ENCODE peak calls at places on chromosomes 11 and 22, in six cellular contexts. F is GM12878, N is fibroblast of pulmonary artery, W is ovary, S is right lobe of liver, J is choroid plexus epithelial cell. R is an unnamed sample.

GRCh38 chr11:12377824-12378593 is 638 bp downstream of the PARVA start:
- DNase-seq in F (no peak), N (peak; percentile 87), W (peak; percentile 73), S (peak; percentile 81), J (peak; percentile 60), R (peak; percentile 25)

GRCh38 chr11:70070736-70071135 is 7.4 kb upstream of the ANO1 start:
- DNase-seq in F (no peak), N (no peak), W (no peak), S (no peak), J (no peak), R (no peak)

GRCh38 chr11:121608545-121609098 is 155.9 kb upstream of the SORL1-AS1 start:
- DNase-seq in F (no peak), N (no peak), W (no peak), S (no peak), J (no peak), R (no peak)

GRCh38 chr22:38984224-38984623 is 2.1 kb downstream of the APOBEC3B start:
- DNase-seq in F (no peak), N (no peak), W (no peak), S (no peak), J (no peak), R (no peak)

GRCh38 chr11:65485820-65486219 is 13.0 kb upstream of the MALAT1 start:
- DNase-seq in F (no peak), N (no peak), W (no peak), S (no peak), J (no peak), R (no peak)

GRCh38 chr11:94897330-94897768 is 76.0 kb downstream of the CWC15 start:
- DNase-seq in F (no peak), N (peak; percentile 73), W (peak; percentile 46), S (peak; percentile 35), J (peak; percentile 79), R (no peak)

GRCh38 chr11:46896719-46897406 is 21.5 kb downstream of the LRP4 start:
- DNase-seq in F (no peak), N (peak; percentile 61), W (no peak), S (no peak), J (peak; percentile 79), R (no peak)

GRCh38 chr11:7597620-7598019 is 75.7 kb downstream of the CYB5R2 start:
- DNase-seq in F (no peak), N (no peak), W (no peak), S (no peak), J (no peak), R (no peak)

GRCh38 chr11:115912484-115912945 is 408.3 kb upstream of the CADM1 start:
- DNase-seq in F (no peak), N (no peak), W (no peak), S (no peak), J (no peak), R (no peak)

GRCh38 chr11:106988151-106988806 is 30.0 kb downstream of the GUCY1A2 start:
- DNase-seq in F (no peak), N (peak; percentile 69), W (no peak), S (no peak), J (peak; percentile 80), R (peak; percentile 41)

GRCh38 chr11:1934326-1935155 is 12.6 kb upstream of the MRPL23 start:
- DNase-seq in F (no peak), N (no peak), W (no peak), S (peak; percentile 11), J (no peak), R (no peak)

GRCh38 chr11:57798905-57799559 is 37.4 kb downstream of the CTNND1 start:
- DNase-seq in F (no peak), N (peak; percentile 49), W (peak; percentile 45), S (peak; percentile 59), J (peak; percentile 51), R (peak; percentile 56)

GRCh38 chr11:32434387-32435151 is 770 bp downstream of the WT1 start:
- DNase-seq in F (no peak), N (peak; percentile 88), W (peak; percentile 68), S (no peak), J (no peak), R (no peak)

GRCh38 chr22:40036591-40037225 is 42.0 kb downstream of the FAM83F start:
- DNase-seq in F (no peak), N (peak; percentile 86), W (no peak), S (peak; percentile 65), J (peak; percentile 88), R (no peak)

GRCh38 chr11:12079726-12080556 is 30.4 kb upstream of the MICAL2 start:
- DNase-seq in F (no peak), N (peak; percentile 96), W (peak; percentile 50), S (no peak), J (peak; percentile 96), R (peak; percentile 96)

DNA sequence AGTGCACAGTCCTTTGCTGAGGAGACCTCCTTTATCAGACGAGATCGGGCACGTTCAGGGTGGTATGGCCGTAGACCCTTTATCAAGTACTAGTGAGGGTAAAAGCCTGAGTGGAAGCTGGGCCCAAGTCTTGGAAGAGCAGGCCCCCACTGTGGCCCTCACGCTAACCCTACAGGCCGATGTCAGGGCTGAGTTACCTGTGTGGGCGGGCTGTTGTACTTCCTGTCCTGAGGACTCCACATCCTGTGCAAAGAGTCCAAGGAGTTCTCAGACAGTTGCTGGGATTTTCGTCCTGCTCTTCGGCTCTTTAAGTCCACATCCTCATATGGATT is 34.9 kb downstream of the RPL27A start:
- DNase-seq in F (no peak), N (no peak), W (no peak), S (no peak), J (no peak), R (no peak)
- H3K4me3 ChIP-seq in F (no peak overlapping the region), N (peak overlapping the region; percentile 13), W (no peak overlapping the region), S (no peak overlapping the region), J (no peak overlapping the region), R (peak overlapping the region; percentile 11)

DNA sequence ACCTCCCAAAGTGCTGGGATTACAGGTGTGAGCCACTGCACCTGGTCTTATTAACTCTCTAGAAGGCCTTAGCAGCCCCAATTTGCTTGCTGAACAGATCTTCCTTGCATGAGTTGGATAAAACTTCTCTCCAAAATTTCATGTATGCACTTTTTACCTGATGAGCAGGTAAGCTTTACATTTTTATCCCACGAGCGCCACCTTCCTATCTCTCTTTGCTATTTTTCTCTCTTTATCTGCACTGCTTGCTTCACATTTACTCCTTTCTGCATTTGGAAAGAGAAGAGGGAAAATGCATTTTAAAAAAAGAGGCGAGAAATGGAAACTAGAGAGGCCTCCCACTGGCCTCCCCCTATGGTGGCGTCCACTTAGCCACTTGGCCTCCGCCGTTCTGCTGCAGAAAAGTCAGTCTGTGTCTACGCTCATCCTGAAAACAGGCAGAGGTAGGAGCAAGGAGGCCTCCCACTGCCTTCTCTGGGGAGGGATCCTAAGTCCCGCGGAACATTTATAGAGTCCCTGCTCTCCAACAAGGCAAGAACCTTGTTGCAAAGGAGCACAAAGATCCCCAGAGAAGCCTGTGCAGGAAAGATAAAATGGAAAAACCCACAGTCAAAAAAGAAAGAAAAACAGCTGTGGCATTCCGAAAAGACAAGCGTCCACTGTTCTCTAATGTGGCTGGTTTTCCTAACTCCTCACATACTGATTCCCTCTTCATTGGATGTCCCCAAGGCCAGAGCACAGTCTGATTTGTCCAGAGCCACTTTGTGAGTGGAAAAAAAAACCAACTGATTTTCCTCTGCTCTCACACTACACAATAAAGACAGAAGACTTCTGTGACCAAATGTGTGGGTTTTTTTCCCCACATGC is 62.2 kb upstream of the INCENP start:
- DNase-seq in F (no peak), N (peak; percentile 24), W (no peak), S (no peak), J (no peak), R (no peak)
- TF ChIP-seq CTCF in F (peak; percentile 11), N (peak; percentile 29), W (no peak), S (peak; percentile 14), J (no peak), R (peak; percentile 7)

GRCh38 chr11:129385801-129386200 is 10.2 kb downstream of the BARX2 start:
- DNase-seq in F (no peak), N (no peak), W (no peak), S (no peak), J (no peak), R (no peak)

GRCh38 chr11:129384415-129384814 is 8.8 kb downstream of the BARX2 start:
- DNase-seq in F (no peak), N (no peak), W (no peak), S (no peak), J (no peak), R (no peak)

GRCh38 chr11:129383060-129383459 is 7.4 kb downstream of the BARX2 start:
- DNase-seq in F (no peak), N (no peak), W (no peak), S (no peak), J (no peak), R (no peak)

GRCh38 chr11:129380413-129380812 is 4.8 kb downstream of the BARX2 start:
- DNase-seq in F (no peak), N (no peak), W (no peak), S (no peak), J (no peak), R (no peak)

DNA sequence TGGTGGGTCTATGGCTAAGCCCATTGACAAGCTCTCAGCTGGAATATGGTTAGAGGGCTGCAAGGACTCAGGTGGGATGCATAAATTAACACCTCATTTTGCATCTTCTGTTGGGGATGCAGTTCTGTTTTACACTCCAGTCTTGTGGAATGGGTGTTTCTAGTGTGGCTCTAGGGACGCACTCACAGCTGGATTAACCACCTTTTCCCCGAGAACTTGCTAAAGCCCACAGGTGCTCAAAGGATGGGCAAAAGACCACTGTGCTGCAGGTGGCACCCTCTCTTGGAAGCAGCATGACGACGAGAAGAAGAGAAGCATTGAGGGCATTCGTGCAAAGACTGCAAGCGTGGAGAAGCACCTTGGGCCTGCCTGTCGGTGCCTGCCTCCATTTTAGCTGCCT is 6.9 kb downstream of the BARX2 start:
- DNase-seq in F (no peak), N (no peak), W (no peak), S (no peak), J (no peak), R (no peak)
- H3K4me3 ChIP-seq in F (no peak overlapping the region), N (no peak overlapping the region), W (no peak overlapping the region), S (no peak overlapping the region), J (no peak overlapping the region), R (no peak overlapping the region)

GRCh38 chr11:59667812-59668187 is 1.0 kb downstream of the PATL1 start:
- DNase-seq in F (no peak), N (no peak), W (no peak), S (no peak), J (no peak), R (no peak)

GRCh38 chr11:59668950-59669610 is at the start of gene PATL1:
- DNase-seq in F (peak; percentile 94), N (peak; percentile 99), W (peak; percentile 99), S (peak; percentile 100), J (peak; percentile 99), R (peak; percentile 82)

GRCh38 chr11:59666969-59667368 is 1.9 kb downstream of the PATL1 start:
- DNase-seq in F (no peak), N (peak; percentile 36), W (no peak), S (no peak), J (peak; percentile 40), R (no peak)

GRCh38 chr11:59669611-59670009 is 773 bp upstream of the PATL1 start:
- DNase-seq in F (no peak), N (peak; percentile 78), W (peak; percentile 61), S (peak; percentile 50), J (peak; percentile 82), R (no peak)

DNA sequence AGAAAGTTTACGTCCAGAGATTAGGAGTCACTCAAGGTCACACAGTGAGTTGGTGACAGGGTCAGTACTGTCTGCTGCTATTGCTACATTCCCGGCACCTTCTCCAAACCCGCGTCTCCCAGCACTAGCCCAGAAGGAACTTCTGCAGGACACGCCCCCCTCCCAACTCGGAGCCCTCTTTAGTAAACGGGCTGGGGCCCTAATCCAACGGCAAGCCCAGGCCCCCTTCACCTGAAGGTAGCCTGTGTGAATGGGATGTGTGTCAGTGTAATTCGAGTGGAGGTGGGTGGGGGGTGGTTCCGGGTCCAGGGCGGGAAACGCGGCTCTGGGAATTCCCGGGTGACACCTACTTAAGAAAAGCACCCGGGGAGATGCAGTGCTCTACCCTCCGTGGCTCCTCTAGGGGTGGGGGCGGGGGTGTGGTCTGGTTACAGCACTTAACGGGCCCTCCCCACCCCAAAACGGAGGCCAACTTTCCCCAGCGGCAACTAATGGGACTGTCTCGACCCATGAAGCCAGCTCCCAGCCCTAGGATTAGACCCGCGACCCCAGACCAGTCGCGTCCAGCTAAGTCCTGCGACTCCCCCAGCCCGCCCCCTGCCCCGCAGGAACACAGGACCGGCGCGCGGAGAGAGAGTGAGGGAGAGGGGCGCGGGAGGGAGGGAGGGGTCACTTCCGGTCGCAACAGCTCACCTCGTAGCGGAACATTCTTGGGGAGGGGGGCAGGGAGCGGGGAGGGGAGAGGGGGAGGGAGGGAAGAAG is 468 bp downstream of the PATL1 start:
- DNase-seq in F (no peak), N (peak; percentile 39), W (peak; percentile 77), S (peak; percentile 70), J (peak; percentile 55), R (no peak)
- TF ChIP-seq CTCF in F (no peak), N (peak; percentile 14), W (peak; percentile 28), S (peak; percentile 18), J (peak; percentile 36), R (no peak)

R was measured in epithelial cell of proximal tubule.